ENCODE peak calls at places on chromosomes 12 and 14, in seven cellular contexts. K is endodermal cell; J is CD8-positive, alpha-beta T cell; L is ovary; M is foreskin fibroblast; U is hepatocyte; W is brain microvascular endothelial cell. Z is an unnamed sample.

GRCh38 chr12:119505001-119505400 is 88.6 kb upstream of the TMEM233 start:
- DNase-seq in U (no peak), K (peak; percentile 71), J (no peak), W (no peak), L (no peak), M (no peak), Z (no peak)

GRCh38 chr12:57268264-57268663 is 17.3 kb upstream of the STAC3 start:
- DNase-seq in K (no peak), W (no peak), M (peak; percentile 37), U (no peak), J (no peak), L (no peak), Z (no peak)

GRCh38 chr14:84343637-84344036 is 1186.3 kb upstream of the FLRT2 start:
- DNase-seq in W (peak; percentile 70), L (no peak), J (no peak), M (peak; percentile 12), U (peak; percentile 10), K (no peak), Z (no peak)

GRCh38 chr12:49507139-49507538 is 31.7 kb upstream of the KCNH3 start:
- DNase-seq in J (no peak), U (no peak), L (no peak), M (peak; percentile 85), K (no peak), W (peak; percentile 96), Z (peak; percentile 67)

GRCh38 chr12:105317453-105317852 is 13.0 kb upstream of the C12orf75 start:
- DNase-seq in K (no peak), M (peak; percentile 77), L (no peak), U (peak; percentile 24), W (peak; percentile 30), J (no peak), Z (peak; percentile 42)

GRCh38 chr14:94568186-94568585 is 6.9 kb downstream of the SERPINA4 start:
- DNase-seq in K (no peak), U (no peak), J (no peak), M (no peak), W (no peak), L (no peak), Z (no peak)

GRCh38 chr14:60645191-60645590 is 4.1 kb downstream of the SIX1 start:
- DNase-seq in W (no peak), M (no peak), K (no peak), J (no peak), L (no peak), U (no peak), Z (no peak)

GRCh38 chr12:58069268-58069967 is 128.1 kb downstream of the ATP23 start:
- DNase-seq in L (no peak), M (peak; percentile 38), K (no peak), W (no peak), U (no peak), J (no peak), Z (peak; percentile 1)

GRCh38 chr12:128365032-128365431 is 98.1 kb downstream of the TMEM132C start:
- DNase-seq in W (no peak), M (no peak), U (no peak), J (no peak), L (no peak), K (no peak), Z (no peak)

GRCh38 chr12:101909646-101910045 is 32.3 kb downstream of the DRAM1 start:
- DNase-seq in W (no peak), U (no peak), L (no peak), M (no peak), K (no peak), J (no peak), Z (no peak)

GRCh38 chr14:94373708-94374107 is 14.7 kb downstream of the SERPINA1 start:
- DNase-seq in U (no peak), M (peak; percentile 77), J (no peak), K (peak; percentile 28), L (no peak), W (peak; percentile 94), Z (peak; percentile 94)

GRCh38 chr14:89921896-89922548 is 32.5 kb downstream of the EFCAB11 start:
- DNase-seq in W (peak; percentile 97), K (no peak), M (peak; percentile 66), J (no peak), U (no peak), L (no peak), Z (peak; percentile 75)

GRCh38 chr12:100672075-100672592 is 98.7 kb downstream of the GAS2L3 start:
- DNase-seq in K (peak; percentile 95), U (no peak), L (no peak), M (no peak), W (no peak), J (no peak), Z (no peak)

DNA sequence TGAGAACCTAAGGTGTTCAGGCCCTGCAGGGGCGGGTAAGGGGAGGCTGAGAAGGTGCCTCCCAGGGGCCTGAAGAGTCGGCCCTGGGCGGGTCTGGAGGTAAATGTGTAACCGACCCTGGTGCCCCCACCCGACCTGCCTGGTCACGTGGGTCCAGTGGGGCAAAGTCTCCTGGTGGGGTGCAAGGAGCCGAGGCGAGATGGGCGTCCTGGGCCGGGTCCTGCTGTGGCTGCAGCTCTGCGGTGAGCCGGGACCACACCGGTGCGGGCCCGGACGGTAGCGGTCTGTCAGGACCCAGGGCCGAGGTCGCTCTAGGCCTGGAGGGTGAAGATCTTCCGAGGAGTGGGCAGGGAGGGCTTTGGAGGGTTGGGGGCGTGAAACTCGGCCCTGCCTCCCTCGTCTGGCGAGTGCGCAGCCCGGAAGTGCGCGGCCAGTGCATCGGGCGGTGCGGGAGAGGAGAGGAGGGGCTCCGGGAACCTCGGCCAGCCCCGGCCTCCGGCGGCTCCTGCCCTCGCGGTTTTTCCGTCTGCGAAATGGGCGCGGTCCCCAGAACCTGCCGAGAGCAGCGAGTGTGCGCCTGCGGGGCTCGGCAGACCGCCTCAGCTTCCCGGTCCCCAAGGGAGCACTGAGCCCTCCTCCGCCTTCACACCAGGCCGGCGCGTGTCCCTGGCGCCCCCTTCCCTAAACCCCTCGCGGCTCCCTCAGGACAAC is at the start of gene AMN:
- DNase-seq in L (no peak), W (no peak), J (no peak), M (no peak), K (peak; percentile 69), U (peak; percentile 87), Z (no peak)
- H3K4me3 ChIP-seq in L (no peak within 1 kb of the TSS), W (peak within 1 kb of the TSS; percentile 31), J (no peak within 1 kb of the TSS), M (no peak within 1 kb of the TSS), K (peak within 1 kb of the TSS; percentile 69), U (peak within 1 kb of the TSS; percentile 52), Z (peak within 1 kb of the TSS; percentile 29)

GRCh38 chr14:100601914-100602313 is 14.7 kb upstream of the BEGAIN start:
- DNase-seq in M (no peak), J (no peak), U (no peak), L (no peak), K (no peak), W (no peak), Z (no peak)

GRCh38 chr14:100604126-100604501 is 16.9 kb upstream of the BEGAIN start:
- DNase-seq in J (no peak), K (peak; percentile 26), M (no peak), W (no peak), U (no peak), L (no peak), Z (no peak)

GRCh38 chr14:100604709-100605108 is 17.5 kb upstream of the BEGAIN start:
- DNase-seq in M (no peak), W (no peak), K (peak; percentile 20), J (no peak), L (no peak), U (no peak), Z (no peak)

GRCh38 chr14:100602621-100603020 is 15.4 kb upstream of the BEGAIN start:
- DNase-seq in L (no peak), J (no peak), U (no peak), K (no peak), M (no peak), W (no peak), Z (no peak)

DNA sequence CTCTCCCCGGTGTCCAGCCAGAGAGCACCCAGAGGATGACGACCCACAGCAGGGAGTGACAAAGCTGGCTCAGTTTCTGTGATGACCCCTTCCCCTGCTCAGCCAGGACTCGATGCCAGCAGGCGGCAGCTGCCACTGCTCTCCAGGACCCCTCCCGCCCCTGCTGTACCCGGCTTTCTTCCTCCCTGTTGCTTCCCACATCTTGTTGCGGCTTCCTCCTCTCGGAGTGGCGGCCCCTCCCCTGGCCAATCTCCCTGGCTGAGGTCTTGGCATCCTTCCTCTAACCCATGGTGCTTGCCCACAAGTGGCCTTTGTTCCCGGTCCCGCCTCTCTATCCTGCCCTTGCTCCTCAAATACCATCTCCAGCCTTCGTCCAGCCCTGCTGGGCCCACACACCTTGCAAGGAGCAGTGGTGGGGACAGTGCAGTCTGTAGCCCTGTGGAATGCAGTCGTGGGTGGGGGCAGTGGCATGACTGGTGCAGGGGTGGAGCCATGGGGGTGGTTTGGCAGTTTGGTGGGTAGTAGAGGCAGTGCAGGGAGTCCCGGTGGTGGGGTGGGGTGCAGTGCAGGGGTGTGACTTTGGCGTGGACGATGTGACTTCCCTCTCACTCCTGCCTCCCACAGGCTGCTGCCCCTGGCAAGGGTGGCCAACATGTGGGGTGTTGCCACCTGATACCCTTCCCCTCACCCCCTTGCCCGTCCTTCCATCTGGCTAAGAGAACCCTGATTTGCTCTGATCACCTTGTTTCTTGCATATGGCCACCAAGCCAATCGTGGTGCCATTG is 16.3 kb upstream of the BEGAIN start:
- DNase-seq in K (peak; percentile 47), W (no peak), U (no peak), L (no peak), J (no peak), M (no peak), Z (no peak)
- TF ChIP-seq CTCF in K (no peak), W (no peak), U (no peak), L (no peak), J (no peak), M (no peak), Z (no peak)

DNA sequence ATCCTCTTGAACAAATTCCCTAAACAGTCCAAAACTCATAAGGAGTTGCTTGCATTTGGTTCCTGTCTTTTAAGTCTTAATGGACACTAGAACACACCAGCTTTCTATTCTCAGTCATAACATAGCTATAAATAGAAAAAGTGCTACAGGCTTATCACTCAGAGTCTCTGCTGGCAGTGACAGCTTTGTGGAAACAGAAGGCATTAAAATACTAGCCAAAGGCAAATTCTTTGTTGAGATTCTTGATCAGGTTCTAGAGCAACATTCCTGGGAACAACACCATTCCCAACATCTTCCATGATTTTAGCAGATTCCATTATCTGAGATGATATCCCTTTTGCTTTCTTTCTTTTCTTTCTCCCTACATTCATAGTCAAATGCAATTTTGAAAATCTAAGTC is 207.7 kb upstream of the PLEKHG7 start:
- DNase-seq in W (no peak), U (no peak), J (no peak), L (no peak), K (no peak), M (no peak), Z (no peak)
- H3K4me3 ChIP-seq in W (no peak overlapping the region), U (no peak overlapping the region), J (no peak overlapping the region), L (no peak overlapping the region), K (no peak overlapping the region), M (no peak overlapping the region), Z (no peak overlapping the region)

GRCh38 chr14:28766505-28767238 is at the start of gene FOXG1:
- DNase-seq in L (peak; percentile 47), K (peak; percentile 89), J (no peak), U (no peak), W (no peak), M (peak; percentile 55), Z (no peak)

GRCh38 chr14:28767239-28767850 is 758 bp downstream of the FOXG1 start:
- DNase-seq in K (peak; percentile 60), M (no peak), W (no peak), L (no peak), U (no peak), J (no peak), Z (no peak)

GRCh38 chr14:28769358-28769757 is 2.8 kb downstream of the FOXG1 start:
- DNase-seq in J (no peak), U (no peak), L (no peak), W (no peak), K (no peak), M (no peak), Z (no peak)

GRCh38 chr14:28768549-28768870 is 1.9 kb downstream of the FOXG1 start:
- DNase-seq in U (no peak), J (no peak), W (no peak), K (no peak), M (no peak), L (no peak), Z (no peak)

GRCh38 chr14:28767851-28768548 is 1.4 kb downstream of the FOXG1 start:
- DNase-seq in K (peak; percentile 95), W (no peak), L (no peak), J (no peak), U (peak; percentile 49), M (no peak), Z (no peak)
- TF ChIP-seq CTCF in K (peak; percentile 76), W (no peak), L (no peak), J (no peak), U (no peak), M (no peak), Z (no peak)

Z was measured in AG09309.